ENCODE peak calls at places on chromosomes 7 and 10, in four cellular contexts. R is mesothelial cell of epicardium; L is stimulated activated CD8-positive, alpha-beta memory T cell treated with anti-CD3 and anti-CD28 coated beads, Interleukin-15, amount 100 ng/mL, for 24 hours; X is astrocyte of the spinal cord. A is an unnamed sample.

GRCh38 chr10:119470920-119471702 is 71.4 kb downstream of the RGS10 start:
- DNase-seq in R (no peak), L (no peak), X (no peak), A (no peak)

GRCh38 chr10:96319754-96320514 is 15.7 kb downstream of the DNTT start:
- DNase-seq in R (no peak), L (no peak), X (no peak), A (no peak)

GRCh38 chr10:103168436-103168835 is 24.6 kb downstream of the NT5C2 start:
- DNase-seq in R (no peak), L (no peak), X (peak; percentile 56), A (no peak)

GRCh38 chr7:43905954-43906326 is 456 bp downstream of the URGCP start:
- DNase-seq in R (no peak), L (peak; percentile 4), X (peak; percentile 29), A (no peak)

GRCh38 chr10:58158806-58159205 is 108.9 kb downstream of the IPMK start:
- DNase-seq in R (no peak), L (no peak), X (peak; percentile 60), A (no peak)

GRCh38 chr10:43623351-43623750 is 17.1 kb downstream of the ZNF485 start:
- DNase-seq in R (no peak), L (no peak), X (peak; percentile 40), A (no peak)

GRCh38 chr7:116509982-116510579 is 10.5 kb downstream of the CAV2 start:
- DNase-seq in R (no peak), L (no peak), X (no peak), A (no peak)

GRCh38 chr10:44954962-44955361 is 4.6 kb upstream of the RASSF4 start:
- DNase-seq in R (no peak), L (no peak), X (no peak), A (no peak)